ENCODE peak calls at places on chromosomes 13 and 19, in ten cellular contexts. One of them, this sample, is unnamed.

GRCh38 chr19:47697863-47698609 is 15.2 kb upstream of the EHD2 start:
- DNase-seq in stimulated activated CD4-positive, alpha-beta T cell treated with anti-CD3 and anti-CD28 coated beads, TNF-alpha, amount 100 ng/mL, for 24 hours: peak; percentile 57
- DNase-seq in neural crest cell: peak; percentile 68
- DNase-seq in anterior cingulate cortex: no peak
- DNase-seq in HEK293T: peak; percentile 85
- DNase-seq in RWPE1: peak; percentile 76
- DNase-seq in NCI-H2081: peak; percentile 67
- DNase-seq in PC-9: peak; percentile 70
- DNase-seq in NCI-H345: peak; percentile 27
- DNase-seq in AG08395: peak; percentile 91
- DNase-seq in this sample: peak; percentile 30

GRCh38 chr13:40336228-40337221 is 329.9 kb downstream of the FOXO1 start:
- DNase-seq in stimulated activated CD4-positive, alpha-beta T cell treated with anti-CD3 and anti-CD28 coated beads, TNF-alpha, amount 100 ng/mL, for 24 hours: no peak
- DNase-seq in NCI-H345: no peak
- DNase-seq in NCI-H2081: no peak
- DNase-seq in neural crest cell: no peak
- DNase-seq in AG08395: no peak
- DNase-seq in RWPE1: no peak
- DNase-seq in HEK293T: no peak
- DNase-seq in PC-9: no peak
- DNase-seq in anterior cingulate cortex: no peak
- DNase-seq in this sample: no peak

GRCh38 chr19:38707512-38708114 is 36.7 kb downstream of the CAPN12 start:
- DNase-seq in NCI-H345: no peak
- DNase-seq in HEK293T: no peak
- DNase-seq in anterior cingulate cortex: no peak
- DNase-seq in NCI-H2081: no peak
- DNase-seq in neural crest cell: no peak
- DNase-seq in PC-9: peak; percentile 69
- DNase-seq in AG08395: no peak
- DNase-seq in RWPE1: no peak
- DNase-seq in stimulated activated CD4-positive, alpha-beta T cell treated with anti-CD3 and anti-CD28 coated beads, TNF-alpha, amount 100 ng/mL, for 24 hours: no peak
- DNase-seq in this sample: no peak

GRCh38 chr13:95360052-95360451 is 58.8 kb upstream of the ABCC4 start:
- DNase-seq in HEK293T: no peak
- DNase-seq in anterior cingulate cortex: no peak
- DNase-seq in PC-9: no peak
- DNase-seq in neural crest cell: no peak
- DNase-seq in NCI-H2081: no peak
- DNase-seq in NCI-H345: no peak
- DNase-seq in AG08395: no peak
- DNase-seq in RWPE1: no peak
- DNase-seq in stimulated activated CD4-positive, alpha-beta T cell treated with anti-CD3 and anti-CD28 coated beads, TNF-alpha, amount 100 ng/mL, for 24 hours: no peak
- DNase-seq in this sample: no peak

GRCh38 chr19:38869836-38870607 is 8.1 kb downstream of the RINL start:
- DNase-seq in NCI-H2081: peak; percentile 85
- DNase-seq in AG08395: peak; percentile 78
- DNase-seq in anterior cingulate cortex: peak; percentile 13
- DNase-seq in RWPE1: peak; percentile 20
- DNase-seq in stimulated activated CD4-positive, alpha-beta T cell treated with anti-CD3 and anti-CD28 coated beads, TNF-alpha, amount 100 ng/mL, for 24 hours: peak; percentile 93
- DNase-seq in NCI-H345: peak; percentile 69
- DNase-seq in neural crest cell: peak; percentile 61
- DNase-seq in HEK293T: no peak
- DNase-seq in PC-9: no peak
- DNase-seq in this sample: no peak

GRCh38 chr13:114059428-114059827 is 73.0 kb downstream of the RASA3 start:
- DNase-seq in HEK293T: no peak
- DNase-seq in stimulated activated CD4-positive, alpha-beta T cell treated with anti-CD3 and anti-CD28 coated beads, TNF-alpha, amount 100 ng/mL, for 24 hours: no peak
- DNase-seq in AG08395: no peak
- DNase-seq in anterior cingulate cortex: no peak
- DNase-seq in NCI-H2081: no peak
- DNase-seq in neural crest cell: no peak
- DNase-seq in NCI-H345: no peak
- DNase-seq in PC-9: no peak
- DNase-seq in RWPE1: no peak
- DNase-seq in this sample: no peak

GRCh38 chr13:27678306-27679040 is 56.8 kb downstream of the POLR1D start:
- DNase-seq in stimulated activated CD4-positive, alpha-beta T cell treated with anti-CD3 and anti-CD28 coated beads, TNF-alpha, amount 100 ng/mL, for 24 hours: no peak
- DNase-seq in NCI-H345: no peak
- DNase-seq in RWPE1: peak; percentile 16
- DNase-seq in neural crest cell: no peak
- DNase-seq in AG08395: no peak
- DNase-seq in anterior cingulate cortex: no peak
- DNase-seq in PC-9: no peak
- DNase-seq in NCI-H2081: no peak
- DNase-seq in HEK293T: no peak
- DNase-seq in this sample: no peak

GRCh38 chr13:50910483-50910805 is 853 bp downstream of the RNASEH2B start:
- DNase-seq in HEK293T: peak; percentile 27
- DNase-seq in NCI-H345: peak; percentile 29
- DNase-seq in anterior cingulate cortex: no peak
- DNase-seq in neural crest cell: peak; percentile 30
- DNase-seq in RWPE1: peak; percentile 30
- DNase-seq in stimulated activated CD4-positive, alpha-beta T cell treated with anti-CD3 and anti-CD28 coated beads, TNF-alpha, amount 100 ng/mL, for 24 hours: no peak
- DNase-seq in NCI-H2081: no peak
- DNase-seq in AG08395: peak; percentile 40
- DNase-seq in PC-9: no peak
- DNase-seq in this sample: peak; percentile 14

GRCh38 chr13:25833761-25834160 is 218.1 kb downstream of the SHISA2 start:
- DNase-seq in NCI-H345: no peak
- DNase-seq in RWPE1: no peak
- DNase-seq in AG08395: no peak
- DNase-seq in PC-9: no peak
- DNase-seq in stimulated activated CD4-positive, alpha-beta T cell treated with anti-CD3 and anti-CD28 coated beads, TNF-alpha, amount 100 ng/mL, for 24 hours: no peak
- DNase-seq in NCI-H2081: no peak
- DNase-seq in HEK293T: no peak
- DNase-seq in anterior cingulate cortex: no peak
- DNase-seq in neural crest cell: no peak
- DNase-seq in this sample: no peak

GRCh38 chr13:73957889-73958288 is 176.3 kb downstream of the KLF12 start:
- DNase-seq in anterior cingulate cortex: no peak
- DNase-seq in NCI-H345: no peak
- DNase-seq in HEK293T: no peak
- DNase-seq in neural crest cell: no peak
- DNase-seq in NCI-H2081: no peak
- DNase-seq in RWPE1: no peak
- DNase-seq in AG08395: no peak
- DNase-seq in PC-9: no peak
- DNase-seq in stimulated activated CD4-positive, alpha-beta T cell treated with anti-CD3 and anti-CD28 coated beads, TNF-alpha, amount 100 ng/mL, for 24 hours: no peak
- DNase-seq in this sample: no peak

GRCh38 chr13:30038884-30039283 is 188.5 kb upstream of the UBL3 start:
- DNase-seq in stimulated activated CD4-positive, alpha-beta T cell treated with anti-CD3 and anti-CD28 coated beads, TNF-alpha, amount 100 ng/mL, for 24 hours: no peak
- DNase-seq in RWPE1: no peak
- DNase-seq in NCI-H345: no peak
- DNase-seq in anterior cingulate cortex: no peak
- DNase-seq in NCI-H2081: no peak
- DNase-seq in AG08395: peak; percentile 68
- DNase-seq in neural crest cell: no peak
- DNase-seq in HEK293T: no peak
- DNase-seq in PC-9: no peak
- DNase-seq in this sample: no peak

GRCh38 chr13:34513526-34513925 is 428.5 kb upstream of the NBEA start:
- DNase-seq in NCI-H2081: no peak
- DNase-seq in PC-9: no peak
- DNase-seq in RWPE1: no peak
- DNase-seq in stimulated activated CD4-positive, alpha-beta T cell treated with anti-CD3 and anti-CD28 coated beads, TNF-alpha, amount 100 ng/mL, for 24 hours: no peak
- DNase-seq in NCI-H345: no peak
- DNase-seq in anterior cingulate cortex: no peak
- DNase-seq in HEK293T: no peak
- DNase-seq in AG08395: no peak
- DNase-seq in neural crest cell: no peak
- DNase-seq in this sample: no peak

GRCh38 chr19:6677924-6678689 is 8.1 kb upstream of the TNFSF14 start:
- DNase-seq in NCI-H345: no peak
- DNase-seq in PC-9: no peak
- DNase-seq in neural crest cell: peak; percentile 64
- DNase-seq in RWPE1: no peak
- DNase-seq in NCI-H2081: no peak
- DNase-seq in stimulated activated CD4-positive, alpha-beta T cell treated with anti-CD3 and anti-CD28 coated beads, TNF-alpha, amount 100 ng/mL, for 24 hours: peak; percentile 68
- DNase-seq in AG08395: no peak
- DNase-seq in HEK293T: peak; percentile 87
- DNase-seq in anterior cingulate cortex: no peak
- DNase-seq in this sample: no peak

This sample was measured in NCI-H2227 treated with DMSO at 0.1 percent for 48 hours.